ENCODE peak calls at places on chromosomes 7 and 10, in nine cellular contexts. One of them, this sample, is unnamed.

GRCh38 chr7:109879429-109879828 is 1211.5 kb upstream of the LRRN3 start:
- DNase-seq in neural progenitor cell: no peak
- DNase-seq in fibroblast of mammary gland: no peak
- DNase-seq in activated gamma-delta T cell treated with Interleukin-2 at 50 U/mL for 16 hours: no peak
- DNase-seq in AG08395: no peak
- DNase-seq in adrenal gland: no peak
- DNase-seq in nephron progenitor cell: no peak
- DNase-seq in progenitor cell of endocrine pancreas: no peak
- DNase-seq in NCI-H1092: no peak
- DNase-seq in this sample: no peak

GRCh38 chr10:24575462-24576002 is 148.2 kb downstream of the ARHGAP21 start:
- DNase-seq in adrenal gland: no peak
- DNase-seq in neural progenitor cell: no peak
- DNase-seq in activated gamma-delta T cell treated with Interleukin-2 at 50 U/mL for 16 hours: no peak
- DNase-seq in fibroblast of mammary gland: no peak
- DNase-seq in AG08395: no peak
- DNase-seq in NCI-H1092: no peak
- DNase-seq in progenitor cell of endocrine pancreas: no peak
- DNase-seq in nephron progenitor cell: no peak
- DNase-seq in this sample: no peak

GRCh38 chr10:86316274-86316835 is 50.2 kb downstream of the GRID1 start:
- DNase-seq in nephron progenitor cell: no peak
- DNase-seq in adrenal gland: no peak
- DNase-seq in activated gamma-delta T cell treated with Interleukin-2 at 50 U/mL for 16 hours: no peak
- DNase-seq in fibroblast of mammary gland: no peak
- DNase-seq in NCI-H1092: no peak
- DNase-seq in neural progenitor cell: no peak
- DNase-seq in AG08395: no peak
- DNase-seq in progenitor cell of endocrine pancreas: no peak
- DNase-seq in this sample: no peak

GRCh38 chr7:51261950-51262795 is 54.4 kb downstream of the COBL start:
- DNase-seq in nephron progenitor cell: no peak
- DNase-seq in fibroblast of mammary gland: no peak
- DNase-seq in NCI-H1092: peak; percentile 29
- DNase-seq in activated gamma-delta T cell treated with Interleukin-2 at 50 U/mL for 16 hours: no peak
- DNase-seq in AG08395: no peak
- DNase-seq in neural progenitor cell: no peak
- DNase-seq in progenitor cell of endocrine pancreas: no peak
- DNase-seq in adrenal gland: no peak
- DNase-seq in this sample: no peak

GRCh38 chr7:71479231-71479630 is 347.3 kb downstream of the GALNT17 start:
- DNase-seq in AG08395: no peak
- DNase-seq in progenitor cell of endocrine pancreas: no peak
- DNase-seq in fibroblast of mammary gland: no peak
- DNase-seq in adrenal gland: no peak
- DNase-seq in NCI-H1092: no peak
- DNase-seq in nephron progenitor cell: no peak
- DNase-seq in neural progenitor cell: no peak
- DNase-seq in activated gamma-delta T cell treated with Interleukin-2 at 50 U/mL for 16 hours: no peak
- DNase-seq in this sample: no peak

GRCh38 chr10:112360308-112361270 is 13.3 kb upstream of the ACSL5 start:
- DNase-seq in adrenal gland: peak; percentile 89
- DNase-seq in fibroblast of mammary gland: peak; percentile 70
- DNase-seq in nephron progenitor cell: no peak
- DNase-seq in AG08395: peak; percentile 34
- DNase-seq in NCI-H1092: no peak
- DNase-seq in progenitor cell of endocrine pancreas: no peak
- DNase-seq in activated gamma-delta T cell treated with Interleukin-2 at 50 U/mL for 16 hours: no peak
- DNase-seq in neural progenitor cell: no peak
- DNase-seq in this sample: no peak

GRCh38 chr7:143375298-143376034 is 5.7 kb upstream of the ZYX start:
- DNase-seq in NCI-H1092: no peak
- DNase-seq in adrenal gland: no peak
- DNase-seq in AG08395: no peak
- DNase-seq in activated gamma-delta T cell treated with Interleukin-2 at 50 U/mL for 16 hours: peak; percentile 66
- DNase-seq in progenitor cell of endocrine pancreas: no peak
- DNase-seq in nephron progenitor cell: no peak
- DNase-seq in fibroblast of mammary gland: no peak
- DNase-seq in neural progenitor cell: no peak
- DNase-seq in this sample: no peak

GRCh38 chr7:150668472-150668911 is 17.0 kb upstream of the GIMAP2 start:
- DNase-seq in fibroblast of mammary gland: no peak
- DNase-seq in adrenal gland: no peak
- DNase-seq in nephron progenitor cell: no peak
- DNase-seq in AG08395: no peak
- DNase-seq in neural progenitor cell: no peak
- DNase-seq in NCI-H1092: no peak
- DNase-seq in activated gamma-delta T cell treated with Interleukin-2 at 50 U/mL for 16 hours: peak; percentile 55
- DNase-seq in progenitor cell of endocrine pancreas: no peak
- DNase-seq in this sample: no peak

GRCh38 chr7:82507976-82508677 is 64.5 kb upstream of the CACNA2D1 start:
- DNase-seq in fibroblast of mammary gland: no peak
- DNase-seq in activated gamma-delta T cell treated with Interleukin-2 at 50 U/mL for 16 hours: no peak
- DNase-seq in NCI-H1092: no peak
- DNase-seq in neural progenitor cell: no peak
- DNase-seq in AG08395: no peak
- DNase-seq in adrenal gland: no peak
- DNase-seq in progenitor cell of endocrine pancreas: no peak
- DNase-seq in nephron progenitor cell: no peak
- DNase-seq in this sample: no peak